ENCODE peak calls at places on chromosomes 7 and 10, in seven cellular contexts. One of them, this sample, is unnamed.

GRCh38 chr10:34088208-34088794 is 726.8 kb downstream of the PARD3 start:
- DNase-seq in NCI-H1105: no peak
- DNase-seq in globus pallidus: no peak
- DNase-seq in skeletal muscle cell: no peak
- DNase-seq in T-helper 9 cell: no peak
- DNase-seq in effector memory CD8-positive, alpha-beta T cell: no peak
- DNase-seq in NB4: no peak
- DNase-seq in this sample: no peak

GRCh38 chr10:92222603-92223275 is 68.1 kb downstream of the CPEB3 start:
- DNase-seq in NCI-H1105: no peak
- DNase-seq in globus pallidus: no peak
- DNase-seq in skeletal muscle cell: no peak
- DNase-seq in T-helper 9 cell: no peak
- DNase-seq in effector memory CD8-positive, alpha-beta T cell: no peak
- DNase-seq in NB4: no peak
- DNase-seq in this sample: no peak

GRCh38 chr7:102387064-102387463 is 9.1 kb upstream of the PRKRIP1 start:
- DNase-seq in NCI-H1105: no peak
- DNase-seq in globus pallidus: no peak
- DNase-seq in skeletal muscle cell: no peak
- DNase-seq in T-helper 9 cell: no peak
- DNase-seq in effector memory CD8-positive, alpha-beta T cell: no peak
- DNase-seq in NB4: no peak
- DNase-seq in this sample: no peak

GRCh38 chr7:50332241-50333176 is 28.0 kb downstream of the IKZF1 start:
- DNase-seq in NCI-H1105: no peak
- DNase-seq in globus pallidus: no peak
- DNase-seq in skeletal muscle cell: no peak
- DNase-seq in T-helper 9 cell: no peak
- DNase-seq in effector memory CD8-positive, alpha-beta T cell: no peak
- DNase-seq in NB4: peak; percentile 50
- DNase-seq in this sample: no peak

GRCh38 chr7:149680316-149681025 is 92.9 kb downstream of the ZNF467 start:
- DNase-seq in NCI-H1105: no peak
- DNase-seq in globus pallidus: no peak
- DNase-seq in skeletal muscle cell: no peak
- DNase-seq in T-helper 9 cell: no peak
- DNase-seq in effector memory CD8-positive, alpha-beta T cell: no peak
- DNase-seq in NB4: no peak
- DNase-seq in this sample: no peak

GRCh38 chr10:34254596-34254995 is 560.5 kb downstream of the PARD3 start:
- DNase-seq in NCI-H1105: no peak
- DNase-seq in globus pallidus: no peak
- DNase-seq in skeletal muscle cell: peak; percentile 46
- DNase-seq in T-helper 9 cell: no peak
- DNase-seq in effector memory CD8-positive, alpha-beta T cell: no peak
- DNase-seq in NB4: peak; percentile 51
- DNase-seq in this sample: no peak

GRCh38 chr7:83410989-83411591 is 237.8 kb downstream of the SEMA3E start:
- DNase-seq in NCI-H1105: peak; percentile 59
- DNase-seq in globus pallidus: peak; percentile 56
- DNase-seq in skeletal muscle cell: no peak
- DNase-seq in T-helper 9 cell: no peak
- DNase-seq in effector memory CD8-positive, alpha-beta T cell: no peak
- DNase-seq in NB4: peak; percentile 60
- DNase-seq in this sample: peak; percentile 14

GRCh38 chr7:77415822-77416620 is at the start of gene GSAP:
- DNase-seq in NCI-H1105: peak; percentile 49
- DNase-seq in globus pallidus: no peak
- DNase-seq in skeletal muscle cell: no peak
- DNase-seq in T-helper 9 cell: peak; percentile 37
- DNase-seq in effector memory CD8-positive, alpha-beta T cell: peak; percentile 26
- DNase-seq in NB4: peak; percentile 65
- DNase-seq in this sample: no peak

GRCh38 chr10:87974130-87974529 is 110.7 kb downstream of the PTEN start:
- DNase-seq in NCI-H1105: no peak
- DNase-seq in globus pallidus: no peak
- DNase-seq in skeletal muscle cell: no peak
- DNase-seq in T-helper 9 cell: no peak
- DNase-seq in effector memory CD8-positive, alpha-beta T cell: no peak
- DNase-seq in NB4: no peak
- DNase-seq in this sample: no peak

GRCh38 chr7:112492165-112492564 is 11.4 kb downstream of the LSMEM1 start:
- DNase-seq in NCI-H1105: no peak
- DNase-seq in globus pallidus: no peak
- DNase-seq in skeletal muscle cell: no peak
- DNase-seq in T-helper 9 cell: no peak
- DNase-seq in effector memory CD8-positive, alpha-beta T cell: no peak
- DNase-seq in NB4: no peak
- DNase-seq in this sample: no peak

GRCh38 chr7:25839084-25839769 is 312.8 kb upstream of the NFE2L3 start:
- DNase-seq in NCI-H1105: no peak
- DNase-seq in globus pallidus: no peak
- DNase-seq in skeletal muscle cell: no peak
- DNase-seq in T-helper 9 cell: no peak
- DNase-seq in effector memory CD8-positive, alpha-beta T cell: no peak
- DNase-seq in NB4: peak; percentile 37
- DNase-seq in this sample: no peak

GRCh38 chr7:129778770-129779601 is 167.5 kb downstream of the NRF1 start:
- DNase-seq in NCI-H1105: no peak
- DNase-seq in globus pallidus: no peak
- DNase-seq in skeletal muscle cell: no peak
- DNase-seq in T-helper 9 cell: no peak
- DNase-seq in effector memory CD8-positive, alpha-beta T cell: no peak
- DNase-seq in NB4: no peak
- DNase-seq in this sample: no peak

GRCh38 chr7:16891338-16891737 is 9.6 kb upstream of the AGR3 start:
- DNase-seq in NCI-H1105: peak; percentile 32
- DNase-seq in globus pallidus: peak; percentile 7
- DNase-seq in skeletal muscle cell: peak; percentile 33
- DNase-seq in T-helper 9 cell: no peak
- DNase-seq in effector memory CD8-positive, alpha-beta T cell: no peak
- DNase-seq in NB4: peak; percentile 58
- DNase-seq in this sample: peak; percentile 29

GRCh38 chr7:77866791-77867190 is 68.2 kb downstream of the PHTF2 start:
- DNase-seq in NCI-H1105: no peak
- DNase-seq in globus pallidus: no peak
- DNase-seq in skeletal muscle cell: peak; percentile 25
- DNase-seq in T-helper 9 cell: no peak
- DNase-seq in effector memory CD8-positive, alpha-beta T cell: no peak
- DNase-seq in NB4: peak; percentile 28
- DNase-seq in this sample: no peak

GRCh38 chr7:44219371-44220045 is 18.7 kb downstream of the YKT6 start:
- DNase-seq in NCI-H1105: no peak
- DNase-seq in globus pallidus: no peak
- DNase-seq in skeletal muscle cell: no peak
- DNase-seq in T-helper 9 cell: no peak
- DNase-seq in effector memory CD8-positive, alpha-beta T cell: no peak
- DNase-seq in NB4: no peak
- DNase-seq in this sample: no peak

GRCh38 chr10:34272316-34272715 is 542.8 kb downstream of the PARD3 start:
- DNase-seq in NCI-H1105: no peak
- DNase-seq in globus pallidus: no peak
- DNase-seq in skeletal muscle cell: no peak
- DNase-seq in T-helper 9 cell: no peak
- DNase-seq in effector memory CD8-positive, alpha-beta T cell: no peak
- DNase-seq in NB4: no peak
- DNase-seq in this sample: no peak

GRCh38 chr10:6401562-6402348 is 178.3 kb downstream of the PRKCQ start:
- DNase-seq in NCI-H1105: peak; percentile 32
- DNase-seq in globus pallidus: peak; percentile 94
- DNase-seq in skeletal muscle cell: peak; percentile 69
- DNase-seq in T-helper 9 cell: peak; percentile 28
- DNase-seq in effector memory CD8-positive, alpha-beta T cell: peak; percentile 41
- DNase-seq in NB4: peak; percentile 82
- DNase-seq in this sample: peak; percentile 76

GRCh38 chr7:31122649-31123058 is 70.5 kb downstream of the ADCYAP1R1 start:
- DNase-seq in NCI-H1105: peak; percentile 67
- DNase-seq in globus pallidus: peak; percentile 69
- DNase-seq in skeletal muscle cell: peak; percentile 46
- DNase-seq in T-helper 9 cell: no peak
- DNase-seq in effector memory CD8-positive, alpha-beta T cell: no peak
- DNase-seq in NB4: peak; percentile 92
- DNase-seq in this sample: peak; percentile 71

GRCh38 chr7:16644987-16645592 is 464 bp downstream of the ANKMY2 start:
- DNase-seq in NCI-H1105: no peak
- DNase-seq in globus pallidus: no peak
- DNase-seq in skeletal muscle cell: no peak
- DNase-seq in T-helper 9 cell: peak; percentile 2
- DNase-seq in effector memory CD8-positive, alpha-beta T cell: peak; percentile 1
- DNase-seq in NB4: no peak
- DNase-seq in this sample: no peak

GRCh38 chr7:40709077-40709964 is 574.5 kb downstream of the SUGCT start:
- DNase-seq in NCI-H1105: no peak
- DNase-seq in globus pallidus: no peak
- DNase-seq in skeletal muscle cell: no peak
- DNase-seq in T-helper 9 cell: no peak
- DNase-seq in effector memory CD8-positive, alpha-beta T cell: no peak
- DNase-seq in NB4: no peak
- DNase-seq in this sample: peak; percentile 43

GRCh38 chr10:127117125-127117524 is 79.3 kb downstream of the INSYN2A start:
- DNase-seq in NCI-H1105: no peak
- DNase-seq in globus pallidus: peak; percentile 24
- DNase-seq in skeletal muscle cell: peak; percentile 14
- DNase-seq in T-helper 9 cell: no peak
- DNase-seq in effector memory CD8-positive, alpha-beta T cell: no peak
- DNase-seq in NB4: peak; percentile 57
- DNase-seq in this sample: no peak

GRCh38 chr10:70804424-70804814 is 11.3 kb upstream of the SGPL1 start:
- DNase-seq in NCI-H1105: no peak
- DNase-seq in globus pallidus: no peak
- DNase-seq in skeletal muscle cell: no peak
- DNase-seq in T-helper 9 cell: no peak
- DNase-seq in effector memory CD8-positive, alpha-beta T cell: no peak
- DNase-seq in NB4: no peak
- DNase-seq in this sample: no peak

GRCh38 chr7:24786941-24787340 is 29.7 kb upstream of the GSDME start:
- DNase-seq in NCI-H1105: no peak
- DNase-seq in globus pallidus: peak; percentile 16
- DNase-seq in skeletal muscle cell: peak; percentile 91
- DNase-seq in T-helper 9 cell: no peak
- DNase-seq in effector memory CD8-positive, alpha-beta T cell: no peak
- DNase-seq in NB4: peak; percentile 93
- DNase-seq in this sample: peak; percentile 93

GRCh38 chr7:43570688-43571365 is 12.1 kb upstream of the STK17A start:
- DNase-seq in NCI-H1105: no peak
- DNase-seq in globus pallidus: no peak
- DNase-seq in skeletal muscle cell: no peak
- DNase-seq in T-helper 9 cell: no peak
- DNase-seq in effector memory CD8-positive, alpha-beta T cell: no peak
- DNase-seq in NB4: no peak
- DNase-seq in this sample: no peak

GRCh38 chr10:24415455-24416169 is 206.7 kb downstream of the KIAA1217 start:
- DNase-seq in NCI-H1105: no peak
- DNase-seq in globus pallidus: peak; percentile 2
- DNase-seq in skeletal muscle cell: peak; percentile 72
- DNase-seq in T-helper 9 cell: no peak
- DNase-seq in effector memory CD8-positive, alpha-beta T cell: no peak
- DNase-seq in NB4: no peak
- DNase-seq in this sample: no peak

GRCh38 chr7:123865517-123866117 is 20.6 kb downstream of the HYAL4 start:
- DNase-seq in NCI-H1105: peak; percentile 25
- DNase-seq in globus pallidus: peak; percentile 41
- DNase-seq in skeletal muscle cell: peak; percentile 19
- DNase-seq in T-helper 9 cell: peak; percentile 2
- DNase-seq in effector memory CD8-positive, alpha-beta T cell: peak; percentile 43
- DNase-seq in NB4: peak; percentile 68
- DNase-seq in this sample: peak; percentile 23

GRCh38 chr10:91034494-91035157 is 113.7 kb upstream of the ANKRD1 start:
- DNase-seq in NCI-H1105: peak; percentile 41
- DNase-seq in globus pallidus: peak; percentile 61
- DNase-seq in skeletal muscle cell: peak; percentile 72
- DNase-seq in T-helper 9 cell: no peak
- DNase-seq in effector memory CD8-positive, alpha-beta T cell: no peak
- DNase-seq in NB4: no peak
- DNase-seq in this sample: no peak

GRCh38 chr7:15305002-15305600 is 256.7 kb downstream of the AGMO start:
- DNase-seq in NCI-H1105: peak; percentile 32
- DNase-seq in globus pallidus: peak; percentile 38
- DNase-seq in skeletal muscle cell: peak; percentile 4
- DNase-seq in T-helper 9 cell: no peak
- DNase-seq in effector memory CD8-positive, alpha-beta T cell: no peak
- DNase-seq in NB4: peak; percentile 50
- DNase-seq in this sample: no peak